ENCODE peak calls at places on chromosomes 12 and 14, in four cellular contexts. B is body of pancreas, A is MCF 10A, D is GM06990. K is an unnamed sample.

GRCh38 chr14:65972891-65973290 is 513.3 kb upstream of the CCDC196 start:
- DNase-seq in D (no peak), A (no peak), B (no peak), K (no peak)

GRCh38 chr14:99815696-99816095 is 22.5 kb downstream of the EML1 start:
- DNase-seq in B (no peak), A (no peak), D (no peak), K (no peak)

GRCh38 chr12:3896851-3897351 is 23.7 kb upstream of the PARP11 start:
- DNase-seq in B (no peak), A (no peak), D (no peak), K (no peak)

GRCh38 chr12:1544991-1545700 is 49.2 kb downstream of the FBXL14 start:
- DNase-seq in B (no peak), A (peak; percentile 58), D (no peak), K (peak; percentile 18)

GRCh38 chr14:65769151-65769550 is 356.6 kb downstream of the FUT8 start:
- DNase-seq in B (no peak), D (no peak), A (no peak), K (no peak)

GRCh38 chr12:21666722-21667121 is 9.1 kb upstream of the LDHB start:
- DNase-seq in A (no peak), B (no peak), D (no peak), K (peak; percentile 22)

GRCh38 chr12:112905451-112906089 is 1.2 kb upstream of the OAS1 start:
- DNase-seq in D (no peak), B (no peak), A (peak; percentile 86), K (peak; percentile 31)

GRCh38 chr12:107320031-107320928 is 226.9 kb upstream of the CRY1 start:
- DNase-seq in A (peak; percentile 80), B (peak; percentile 21), D (peak; percentile 25), K (peak; percentile 43)

GRCh38 chr12:6464531-6464930 is 5.9 kb downstream of the VAMP1 start:
- DNase-seq in B (no peak), A (no peak), D (no peak), K (no peak)

GRCh38 chr12:54128466-54128865 is 60.3 kb downstream of the SMUG1 start:
- DNase-seq in B (no peak), A (no peak), D (no peak), K (no peak)

GRCh38 chr12:93860659-93861373 is 183.6 kb downstream of the CRADD start:
- DNase-seq in A (no peak), D (no peak), B (no peak), K (no peak)

GRCh38 chr14:96098309-96098998 is 59.3 kb downstream of the C14orf132 start:
- DNase-seq in B (peak; percentile 64), D (no peak), A (peak; percentile 76), K (peak; percentile 72)

GRCh38 chr12:57887631-57888406 is 41.3 kb upstream of the CTDSP2 start:
- DNase-seq in A (peak; percentile 80), B (no peak), D (no peak), K (no peak)

GRCh38 chr12:47904647-47905312 is at the start of gene VDR:
- DNase-seq in A (peak; percentile 90), B (peak; percentile 91), D (peak; percentile 71), K (peak; percentile 69)

GRCh38 chr14:61525293-61526011 is 169.9 kb upstream of the HIF1A start:
- DNase-seq in D (peak; percentile 38), A (peak; percentile 99), B (peak; percentile 86), K (peak; percentile 79)

GRCh38 chr12:104412681-104413080 is 44.1 kb upstream of the CHST11 start:
- DNase-seq in A (no peak), B (no peak), D (no peak), K (no peak)

GRCh38 chr14:49641697-49642129 is 6.7 kb upstream of the DNAAF2 start:
- DNase-seq in A (no peak), D (no peak), B (peak; percentile 87), K (no peak)

GRCh38 chr12:88684170-88684569 is 103.9 kb upstream of the KITLG start:
- DNase-seq in B (no peak), A (no peak), D (no peak), K (no peak)

GRCh38 chr12:30794591-30795409 is 40.0 kb upstream of the CAPRIN2 start:
- DNase-seq in B (peak; percentile 23), A (peak; percentile 92), D (no peak), K (peak; percentile 72)

GRCh38 chr12:67155863-67156262 is 113.3 kb upstream of the CAND1 start:
- DNase-seq in A (peak; percentile 77), D (no peak), B (no peak), K (no peak)

GRCh38 chr14:75495882-75496281 is 26.4 kb upstream of the BATF start:
- DNase-seq in D (no peak), A (no peak), B (no peak), K (no peak)

GRCh38 chr12:132399092-132400010 is 70.0 kb upstream of the GALNT9 start:
- DNase-seq in D (no peak), B (peak; percentile 9), A (no peak), K (no peak)

GRCh38 chr14:67815573-67816235 is 686 bp downstream of the ZFYVE26 start:
- DNase-seq in A (peak; percentile 4), B (no peak), D (no peak), K (no peak)

GRCh38 chr12:27498159-27498558 is 25.8 kb upstream of the PPFIBP1 start:
- DNase-seq in B (no peak), A (no peak), D (peak; percentile 31), K (no peak)

GRCh38 chr14:60654303-60654925 is 5.1 kb upstream of the SIX1 start:
- DNase-seq in D (no peak), A (no peak), B (no peak), K (no peak)

GRCh38 chr12:19561411-19561961 is 122.2 kb downstream of the AEBP2 start:
- DNase-seq in A (no peak), B (no peak), D (no peak), K (no peak)

GRCh38 chr12:96247567-96247962 is 53.4 kb downstream of the ELK3 start:
- DNase-seq in A (no peak), D (no peak), B (no peak), K (no peak)

GRCh38 chr14:93231129-93231979 is 24.3 kb downstream of the UBR7 start:
- DNase-seq in A (no peak), B (peak; percentile 25), D (no peak), K (peak; percentile 45)

GRCh38 chr14:89407856-89408255 is 9.2 kb downstream of the FOXN3 start:
- DNase-seq in A (peak; percentile 11), B (no peak), D (no peak), K (no peak)

GRCh38 chr14:72887514-72887913 is 6.4 kb downstream of the DPF3 start:
- DNase-seq in B (no peak), A (no peak), D (no peak), K (no peak)

GRCh38 chr14:72882047-72882446 is 11.9 kb downstream of the DPF3 start:
- DNase-seq in A (no peak), D (no peak), B (no peak), K (no peak)

GRCh38 chr14:72883963-72884362 is 9.9 kb downstream of the DPF3 start:
- DNase-seq in A (no peak), D (peak; percentile 41), B (no peak), K (no peak)

GRCh38 chr14:72883109-72883508 is 10.8 kb downstream of the DPF3 start:
- DNase-seq in D (no peak), A (no peak), B (no peak), K (no peak)

DNA sequence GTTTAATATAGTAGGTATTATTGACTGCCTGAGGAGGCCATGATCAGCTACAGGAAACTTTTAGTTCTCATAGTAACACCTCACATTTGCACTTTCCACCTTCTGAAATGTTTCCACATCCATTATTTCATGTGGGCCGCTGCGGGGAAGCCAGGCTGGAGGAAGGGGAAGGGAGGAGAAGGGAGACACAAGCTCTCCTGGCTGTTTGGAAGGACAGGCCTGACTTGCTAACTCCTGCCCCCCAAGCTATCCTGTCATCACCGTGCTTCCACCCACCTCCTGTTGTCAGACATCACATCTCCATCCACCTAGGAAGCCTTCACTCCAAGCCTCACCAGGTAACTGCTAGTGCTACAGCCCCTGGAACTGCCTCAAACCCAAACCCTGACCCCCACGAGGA is 9.5 kb downstream of the DPF3 start:
- DNase-seq in D (no peak), A (no peak), B (no peak), K (no peak)
- TF ChIP-seq CTCF in D (no peak), A (no peak), B (no peak), K (no peak)

GRCh38 chr14:69288001-69288771 is 28.2 kb downstream of the GALNT16 start:
- DNase-seq in A (peak; percentile 33), D (no peak), B (peak; percentile 45), K (peak; percentile 10)
- TF ChIP-seq CTCF in A (peak; percentile 20), D (peak; percentile 15), B (peak; percentile 13), K (no peak)

GRCh38 chr12:17511369-17511768 is 578.6 kb downstream of the RERGL start:
- DNase-seq in D (no peak), A (peak; percentile 3), B (no peak), K (no peak)
- TF ChIP-seq CTCF in D (no peak), A (peak; percentile 14), B (no peak), K (no peak)

DNA sequence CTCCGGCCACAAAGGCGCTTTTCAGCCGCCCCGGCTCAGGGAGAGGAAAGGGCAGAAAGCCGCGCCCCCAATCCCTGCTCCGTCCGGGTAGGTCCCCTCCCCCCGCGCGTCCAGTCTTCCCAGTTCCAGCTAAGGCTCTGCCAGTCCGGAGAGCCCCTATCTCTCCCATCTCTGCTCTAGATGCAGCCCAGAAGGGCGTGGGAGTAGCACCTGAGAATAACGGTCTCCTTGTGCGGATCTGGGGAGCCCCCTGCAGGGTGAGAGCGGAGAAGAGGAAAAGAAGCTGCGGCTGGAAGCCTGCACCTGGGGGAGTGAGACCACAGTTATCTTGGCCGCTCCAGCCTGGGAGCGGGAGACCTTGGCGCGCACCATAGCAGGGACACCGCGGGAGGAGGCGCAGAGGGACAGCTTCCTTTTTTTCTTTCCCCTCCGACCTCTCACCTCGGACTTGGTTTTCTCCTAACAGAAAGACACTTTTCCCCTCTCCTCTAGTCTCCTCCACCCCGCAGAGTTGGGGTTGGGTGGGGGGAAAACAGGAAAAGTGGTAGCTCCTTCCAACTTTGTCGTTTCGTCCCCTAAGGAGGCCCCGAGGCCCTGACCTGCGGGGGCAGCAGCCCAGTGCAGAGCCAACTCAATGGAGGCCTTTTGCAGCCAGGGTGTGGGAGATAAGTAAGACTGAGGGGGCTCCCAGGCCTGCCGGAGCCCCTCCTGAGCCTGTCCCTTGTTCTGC is 2.4 kb downstream of the DHH start:
- DNase-seq in D (peak; percentile 34), A (peak; percentile 55), B (peak; percentile 24), K (peak; percentile 46)
- TF ChIP-seq CTCF in D (peak; percentile 77), A (peak; percentile 29), B (no peak), K (peak; percentile 34)

DNA sequence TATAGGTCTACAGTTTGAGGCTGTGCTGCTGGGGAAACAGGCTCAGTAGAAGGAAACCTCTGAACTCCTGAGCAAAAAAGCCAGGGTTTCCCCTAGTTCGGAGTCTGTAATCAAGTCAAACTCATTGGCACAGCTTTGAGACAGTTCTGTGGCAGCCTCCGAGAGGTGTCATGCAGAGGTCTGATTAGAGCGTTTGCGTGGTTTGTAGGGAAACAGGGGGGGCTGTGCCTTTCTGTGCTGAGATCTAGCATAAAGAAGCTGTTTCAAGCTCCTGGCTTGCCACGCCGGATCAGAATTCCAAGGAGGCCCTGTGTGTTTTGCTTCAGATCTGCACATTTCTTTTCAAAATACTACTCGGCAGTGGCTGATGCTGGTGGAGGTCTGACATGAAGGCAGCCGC is 1.7 kb downstream of the CABP1 start:
- DNase-seq in D (no peak), B (no peak), A (no peak), K (no peak)
- TF ChIP-seq CTCF in D (no peak), B (no peak), A (no peak), K (no peak)

DNA sequence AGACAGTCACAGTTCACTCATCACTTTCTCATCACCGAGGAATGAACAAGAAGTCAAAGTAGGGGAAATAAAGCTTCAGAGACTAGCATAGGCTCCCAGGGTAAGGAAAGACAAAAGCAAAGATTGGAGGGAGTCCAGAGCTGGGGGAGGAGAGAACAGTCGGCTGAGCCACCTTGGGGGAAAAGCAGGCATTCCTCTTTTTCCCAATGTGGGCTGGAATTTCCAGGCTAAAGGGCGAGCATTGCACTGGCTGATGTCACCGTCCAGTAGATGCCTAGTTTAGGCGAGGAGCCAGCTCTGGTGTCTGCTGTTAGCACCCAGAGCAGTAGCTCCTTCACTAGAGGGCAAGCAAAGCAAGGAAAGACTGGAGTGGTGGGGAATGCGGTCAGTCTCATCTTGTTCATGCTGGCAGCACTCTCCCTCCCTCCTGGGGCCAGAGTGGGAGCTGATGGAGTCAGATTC is 8.5 kb upstream of the KRT75 start:
- DNase-seq in A (peak; percentile 98), B (peak; percentile 48), D (no peak), K (peak; percentile 21)
- TF ChIP-seq CTCF in A (no peak), B (no peak), D (no peak), K (no peak)